ENCODE peak calls at places on chromosomes 1 and 21, in seven cellular contexts. T, L, D, F, J, G and U are unnamed samples.

GRCh38 chr1:29749546-29749945 is 513.2 kb downstream of the PTPRU start:
- DNase-seq in D (no peak), G (no peak), J (no peak), F (no peak), T (no peak), L (no peak), U (no peak)

GRCh38 chr1:145845514-145846161 is at the start of gene NUDT17:
- DNase-seq in J (peak; percentile 24), L (peak; percentile 88), F (peak; percentile 77), T (peak; percentile 76), D (peak; percentile 73), G (peak; percentile 75), U (no peak)

GRCh38 chr1:182795563-182796228 is 6.1 kb downstream of the NPL start:
- DNase-seq in L (no peak), G (no peak), T (no peak), D (no peak), J (no peak), F (no peak), U (no peak)

GRCh38 chr1:202126426-202126825 is 3.7 kb downstream of the GPR37L1 start:
- DNase-seq in J (no peak), T (no peak), L (no peak), F (no peak), G (no peak), D (no peak), U (no peak)

GRCh38 chr1:9262587-9262986 is 28.0 kb downstream of the H6PD start:
- DNase-seq in G (no peak), F (no peak), L (no peak), T (no peak), J (no peak), D (no peak), U (no peak)

GRCh38 chr1:114468047-114468446 is 43.0 kb downstream of the TRIM33 start:
- DNase-seq in F (no peak), D (no peak), L (no peak), J (no peak), G (no peak), T (no peak), U (no peak)

GRCh38 chr1:54835131-54835898 is 34.2 kb upstream of the TTC22 start:
- DNase-seq in D (no peak), L (no peak), T (no peak), J (no peak), F (no peak), G (no peak), U (no peak)

GRCh38 chr1:159892944-159893343 is 7.0 kb downstream of the CFAP45 start:
- DNase-seq in G (no peak), F (no peak), J (no peak), T (no peak), L (no peak), D (no peak), U (no peak)

GRCh38 chr21:35346697-35347096 is 297.6 kb upstream of the RUNX1 start:
- DNase-seq in J (no peak), D (no peak), F (no peak), G (no peak), L (no peak), T (no peak), U (no peak)

GRCh38 chr1:55150880-55151582 is 64.1 kb downstream of the USP24 start:
- DNase-seq in J (no peak), L (no peak), D (no peak), G (no peak), F (no peak), T (no peak), U (no peak)

GRCh38 chr1:14259191-14259757 is 339.2 kb upstream of the KAZN start:
- DNase-seq in F (no peak), T (peak; percentile 87), L (no peak), G (no peak), D (peak; percentile 83), J (no peak), U (no peak)

GRCh38 chr1:65174585-65174984 is 26.6 kb downstream of the AK4 start:
- DNase-seq in F (no peak), G (peak; percentile 89), L (no peak), D (peak; percentile 96), T (peak; percentile 29), J (peak; percentile 29), U (peak; percentile 92)

GRCh38 chr1:31420716-31421115 is 7.7 kb downstream of the SERINC2 start:
- DNase-seq in F (no peak), D (no peak), G (no peak), J (no peak), T (no peak), L (no peak), U (no peak)

GRCh38 chr1:31418626-31419025 is 5.6 kb downstream of the SERINC2 start:
- DNase-seq in D (no peak), T (no peak), F (no peak), J (no peak), G (no peak), L (no peak), U (no peak)

GRCh38 chr1:31423418-31423947 is 10.5 kb downstream of the SERINC2 start:
- DNase-seq in D (no peak), T (no peak), L (no peak), J (no peak), G (no peak), F (no peak), U (no peak)

GRCh38 chr1:31422505-31423319 is 9.7 kb downstream of the SERINC2 start:
- DNase-seq in G (peak; percentile 87), F (peak; percentile 84), T (peak; percentile 52), D (peak; percentile 91), L (peak; percentile 83), J (peak; percentile 55), U (peak; percentile 61)

GRCh38 chr1:31421404-31422040 is 8.5 kb downstream of the SERINC2 start:
- DNase-seq in J (no peak), T (no peak), L (peak; percentile 65), F (peak; percentile 34), D (peak; percentile 48), G (peak; percentile 53), U (no peak)
- TF ChIP-seq CTCF in J (peak; percentile 70), T (no peak), L (no peak), F (peak; percentile 56), D (peak; percentile 61), G (peak; percentile 55), U (peak; percentile 49)

DNA sequence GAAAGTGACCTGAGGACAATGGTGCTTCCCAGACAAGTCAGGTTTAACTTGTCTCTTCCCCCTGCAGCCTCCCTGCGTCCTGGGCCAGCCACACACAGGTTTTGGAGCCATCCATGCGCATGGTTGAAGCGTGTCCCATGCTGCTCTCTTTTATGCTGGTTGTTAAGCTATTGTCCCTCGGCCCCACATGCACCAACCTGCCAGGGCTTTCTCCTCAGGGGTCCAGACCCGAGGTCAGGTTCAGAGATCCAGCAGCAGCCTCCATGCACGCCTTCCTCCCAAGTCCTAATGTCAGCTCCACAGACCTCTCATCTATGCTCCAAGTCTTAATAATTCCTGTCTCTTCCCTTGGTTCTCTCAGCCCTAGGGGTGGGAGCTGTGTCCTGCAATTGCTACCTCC is 1.6 kb downstream of the ABCA4 start:
- DNase-seq in T (no peak), F (no peak), D (no peak), G (no peak), L (no peak), J (no peak), U (no peak)
- TF ChIP-seq CTCF in T (no peak), F (no peak), D (no peak), G (no peak), L (no peak), J (no peak), U (no peak)

DNA sequence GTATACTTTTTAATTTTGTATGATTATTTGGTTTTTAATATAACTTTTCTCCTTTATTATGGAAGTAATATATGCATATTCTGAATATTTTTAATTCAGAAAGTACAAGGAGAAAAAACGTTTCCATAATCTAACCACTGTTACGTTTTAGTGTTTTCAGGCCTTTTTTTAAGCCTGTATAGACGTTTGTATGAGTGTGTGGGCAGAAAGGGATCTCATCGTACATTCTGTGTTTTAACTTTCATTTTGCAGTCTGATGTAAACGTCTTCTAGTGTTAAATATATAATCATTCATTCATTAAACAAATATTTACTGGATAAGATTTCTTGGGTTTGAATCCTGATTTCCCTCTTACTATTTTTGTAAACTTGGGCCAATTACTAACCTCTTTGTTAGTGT is 38.0 kb upstream of the PLEKHO1 start:
- DNase-seq in F (no peak), D (no peak), L (no peak), T (no peak), J (no peak), G (no peak), U (no peak)
- TF ChIP-seq CTCF in F (no peak), D (no peak), L (no peak), T (no peak), J (no peak), G (no peak), U (no peak)

DNA sequence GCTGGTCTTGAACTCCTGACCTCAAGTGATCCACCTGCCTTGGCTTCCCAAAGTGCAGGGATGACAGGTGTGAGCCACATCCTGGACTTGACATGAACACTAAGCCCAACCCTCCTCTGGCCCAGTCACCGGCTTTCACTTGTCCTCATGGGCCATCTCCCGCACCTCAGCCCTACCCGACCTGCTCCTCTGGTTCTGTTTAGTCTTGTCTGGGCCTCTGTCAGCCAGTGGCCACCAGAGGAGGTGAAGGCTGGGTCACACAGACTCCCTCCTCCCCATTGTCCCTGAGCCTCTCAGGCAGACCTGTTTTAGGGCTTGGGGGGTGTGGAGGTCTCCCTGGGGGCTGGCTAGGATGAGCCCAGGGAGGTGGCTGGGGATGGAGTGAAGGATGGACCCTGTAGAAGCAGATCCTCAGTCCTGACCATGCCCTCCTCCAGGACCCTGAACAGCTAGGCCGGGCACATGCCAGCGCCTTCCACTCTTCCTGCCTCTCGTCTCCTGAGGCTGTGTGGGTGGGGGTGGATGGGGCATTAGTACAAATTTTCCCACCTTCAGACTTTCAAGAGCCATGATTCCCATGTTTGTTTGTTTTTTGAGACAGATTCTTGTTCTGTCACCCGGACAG is 26.1 kb upstream of the UMODL1 start:
- DNase-seq in F (no peak), L (no peak), J (no peak), G (no peak), T (no peak), D (no peak), U (no peak)
- TF ChIP-seq CTCF in F (no peak), L (no peak), J (no peak), G (no peak), T (no peak), D (no peak), U (no peak)

DNA sequence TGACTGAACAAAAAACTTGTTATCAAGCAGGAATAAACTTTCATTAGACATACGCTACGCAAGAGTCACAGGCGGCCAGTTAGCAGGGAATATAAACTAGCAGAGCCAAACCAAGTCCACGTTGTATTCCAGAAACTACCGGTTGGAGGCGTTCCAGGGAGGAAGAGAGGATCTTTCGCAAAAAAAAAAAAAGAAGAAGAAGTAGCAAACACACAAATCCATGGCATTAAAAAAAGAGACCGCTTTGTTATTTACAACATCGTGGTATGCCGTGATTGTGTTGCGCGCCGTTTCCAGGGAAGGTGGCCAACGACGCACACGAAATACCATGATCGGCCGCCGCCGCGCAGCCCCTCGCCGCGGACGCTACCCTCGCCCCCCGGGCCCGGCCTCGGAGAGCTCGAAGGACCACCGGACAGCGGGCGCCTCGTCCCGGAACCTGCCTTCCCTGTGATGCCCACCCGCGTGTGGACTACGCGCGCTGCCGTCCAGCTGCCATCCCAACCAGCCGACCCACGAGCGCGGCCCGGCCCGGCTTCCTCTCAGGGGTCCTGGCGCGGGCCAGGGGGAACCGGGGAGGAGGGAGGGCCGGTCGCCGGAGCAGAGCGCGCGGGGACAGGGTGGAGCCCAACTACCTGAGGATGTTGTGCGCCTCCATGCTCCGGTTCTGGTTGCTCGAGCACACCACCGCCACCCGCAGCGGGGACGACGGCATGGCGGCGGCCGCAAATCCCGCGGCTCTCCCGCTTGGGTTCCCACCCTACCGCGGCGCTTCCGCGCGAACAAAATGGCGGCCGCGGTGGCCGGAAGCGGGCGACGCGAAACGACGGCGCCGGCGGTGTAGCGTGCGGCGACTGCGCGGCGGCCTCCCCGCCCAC is 581 bp downstream of the SSU72 start:
- DNase-seq in F (peak; percentile 56), D (peak; percentile 69), T (no peak), J (no peak), G (peak; percentile 74), L (peak; percentile 67), U (no peak)
- TF ChIP-seq CTCF in F (peak; percentile 60), D (peak; percentile 21), T (no peak), J (peak; percentile 16), G (peak; percentile 14), L (no peak), U (peak; percentile 13)